ENCODE peak calls at places on chromosome 1, in eight cellular contexts. D is hepatocyte; W is CD8-positive, alpha-beta T cell; L is right lobe of liver; Y is A549; V is sigmoid colon; N is lung; B is thoracic aorta. H is an unnamed sample.

GRCh38 chr1:57232500-57232899 is 191.4 kb downstream of the DAB1 start:
- DNase-seq in N (no peak), D (no peak), L (no peak), B (no peak), V (no peak), W (no peak), Y (no peak), H (no peak)

GRCh38 chr1:165173409-165173808 is 183.1 kb downstream of the LMX1A start:
- DNase-seq in D (no peak), Y (no peak), W (no peak), L (no peak), V (no peak), N (no peak), B (no peak), H (no peak)

GRCh38 chr1:244659694-244660093 is 6.8 kb downstream of the DESI2 start:
- DNase-seq in B (no peak), V (no peak), Y (no peak), W (no peak), D (no peak), L (no peak), N (no peak), H (no peak)

GRCh38 chr1:86205741-86206140 is 49.2 kb upstream of the COL24A1 start:
- DNase-seq in Y (no peak), N (no peak), V (no peak), W (no peak), D (no peak), L (no peak), B (no peak), H (no peak)

GRCh38 chr1:166840309-166841302 is 1.3 kb downstream of the POGK start:
- DNase-seq in B (no peak), N (peak; percentile 42), Y (no peak), L (no peak), D (peak; percentile 65), V (no peak), W (no peak), H (no peak)

GRCh38 chr1:21259316-21260076 is 30.8 kb downstream of the ECE1 start:
- DNase-seq in Y (no peak), B (no peak), L (no peak), V (no peak), N (no peak), D (no peak), W (no peak), H (no peak)

GRCh38 chr1:25658791-25659431 is 42.3 kb downstream of the MAN1C1 start:
- DNase-seq in D (no peak), N (no peak), B (no peak), V (peak; percentile 92), W (no peak), Y (no peak), L (no peak), H (no peak)

GRCh38 chr1:207404849-207405525 is 49.1 kb upstream of the CR2 start:
- DNase-seq in V (no peak), W (no peak), Y (peak; percentile 68), L (no peak), B (no peak), D (peak; percentile 76), N (no peak), H (no peak)

GRCh38 chr1:60078182-60078581 is 4.6 kb upstream of the C1orf87 start:
- DNase-seq in V (no peak), W (no peak), N (no peak), L (no peak), D (no peak), B (no peak), Y (no peak), H (no peak)

GRCh38 chr1:50742523-50742922 is 217.5 kb downstream of the FAF1 start:
- DNase-seq in D (no peak), Y (no peak), L (no peak), B (no peak), N (no peak), W (no peak), V (no peak), H (no peak)

GRCh38 chr1:169118227-169118626 is 11.7 kb downstream of the ATP1B1 start:
- DNase-seq in N (no peak), Y (no peak), W (no peak), B (no peak), L (no peak), V (no peak), D (no peak), H (no peak)

GRCh38 chr1:219189021-219189824 is 15.5 kb downstream of the LYPLAL1 start:
- DNase-seq in W (no peak), N (no peak), B (no peak), V (no peak), L (no peak), Y (no peak), D (no peak), H (no peak)

GRCh38 chr1:215417122-215417521 is 150.0 kb upstream of the KCTD3 start:
- DNase-seq in L (no peak), W (no peak), D (no peak), B (no peak), V (no peak), Y (no peak), N (no peak), H (no peak)

GRCh38 chr1:116377564-116378529 is 4.8 kb downstream of the ATP1A1 start:
- DNase-seq in W (no peak), B (no peak), Y (no peak), N (peak; percentile 43), V (peak; percentile 90), L (no peak), D (peak; percentile 64), H (peak; percentile 97)

GRCh38 chr1:104945406-104945805 is 1195.7 kb downstream of the AMY1C start:
- DNase-seq in V (no peak), W (no peak), N (no peak), L (no peak), Y (no peak), D (no peak), B (no peak), H (no peak)

GRCh38 chr1:59526240-59526639 is 229.3 kb downstream of the FGGY start:
- DNase-seq in D (no peak), V (no peak), W (no peak), Y (no peak), B (no peak), L (no peak), N (no peak), H (no peak)

GRCh38 chr1:151574575-151575529 is 34.7 kb downstream of the TUFT1 start:
- DNase-seq in L (no peak), V (no peak), B (no peak), W (no peak), Y (peak; percentile 72), N (no peak), D (peak; percentile 32), H (peak; percentile 87)

GRCh38 chr1:85320371-85321131 is 44.1 kb upstream of the BCL10 start:
- DNase-seq in L (no peak), B (no peak), D (no peak), W (no peak), V (no peak), N (no peak), Y (no peak), H (peak; percentile 48)

GRCh38 chr1:234962340-234962989 is 166.2 kb downstream of the TOMM20 start:
- DNase-seq in V (peak; percentile 79), W (no peak), Y (no peak), L (no peak), N (no peak), D (peak; percentile 64), B (no peak), H (peak; percentile 75)

GRCh38 chr1:15489052-15489736 is 13.3 kb downstream of the CELA2B start:
- DNase-seq in L (no peak), N (no peak), B (no peak), D (no peak), V (no peak), W (no peak), Y (no peak), H (no peak)
- H3K4me1 ChIP-seq in L (no peaks in the 10 kb centered on the region), N (no peaks in the 10 kb centered on the region), B (no peaks in the 10 kb centered on the region), D (no peaks in the 10 kb centered on the region), V (no peaks in the 10 kb centered on the region), W (no peaks in the 10 kb centered on the region), Y (no peaks in the 10 kb centered on the region), H (no peaks in the 10 kb centered on the region)

DNA sequence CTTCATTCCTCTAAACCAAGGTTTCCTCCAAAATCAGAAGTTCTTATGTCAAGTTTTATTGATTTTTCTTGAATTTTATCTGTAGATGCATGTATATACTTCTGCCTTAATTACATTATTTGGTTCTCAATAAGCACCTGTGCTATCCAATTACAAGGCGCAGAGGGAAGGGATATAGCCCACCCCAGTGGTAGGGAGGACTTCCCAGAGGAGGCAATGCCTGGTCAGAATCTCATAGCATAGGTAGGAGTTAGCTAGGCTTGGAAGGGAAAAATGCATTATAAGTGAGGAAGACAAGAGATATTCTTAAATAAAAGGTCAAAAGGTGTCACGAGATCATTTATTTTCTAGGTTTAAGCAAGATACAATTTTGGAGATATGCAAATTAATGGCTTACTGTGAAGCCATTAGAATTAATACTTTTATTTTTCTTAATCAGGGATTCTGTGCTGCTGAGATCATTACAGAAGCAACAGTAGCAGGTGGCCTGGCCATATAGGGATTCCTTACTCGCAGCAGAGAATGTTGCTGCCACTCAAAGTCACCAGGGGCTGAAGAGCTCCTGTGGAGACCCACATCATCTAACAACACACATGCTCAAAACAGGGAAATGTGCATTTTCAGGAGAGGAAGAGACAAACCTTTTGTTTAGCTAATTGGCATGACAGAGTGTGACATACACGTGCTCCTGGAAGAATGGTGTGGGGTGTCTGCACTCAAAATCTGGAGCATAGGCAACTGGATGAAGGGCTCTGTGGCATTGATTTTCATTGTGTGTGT is 178.3 kb downstream of the ATG4C start:
- DNase-seq in V (no peak), N (no peak), L (no peak), W (no peak), D (no peak), B (no peak), Y (no peak), H (no peak)
- TF ChIP-seq CTCF in V (no peak), N (no peak), L (no peak), W (no peak), D (no peak), B (no peak), Y (no peak), H (no peak)

GRCh38 chr1:111598534-111598933 is 21.1 kb upstream of the RAP1A start:
- DNase-seq in V (no peak), Y (no peak), D (no peak), L (no peak), N (no peak), W (no peak), B (no peak), H (no peak)
- H3K4me1 ChIP-seq in V (peaks cover 65% of the 10 kb centered on the region), Y (peaks cover under 1% of the 10 kb centered on the region), D (peaks cover 7% of the 10 kb centered on the region), L (no peaks in the 10 kb centered on the region), N (peaks cover 17% of the 10 kb centered on the region), W (peaks cover 73% of the 10 kb centered on the region), B (peaks cover 8% of the 10 kb centered on the region), H (peaks cover 21% of the 10 kb centered on the region)

DNA sequence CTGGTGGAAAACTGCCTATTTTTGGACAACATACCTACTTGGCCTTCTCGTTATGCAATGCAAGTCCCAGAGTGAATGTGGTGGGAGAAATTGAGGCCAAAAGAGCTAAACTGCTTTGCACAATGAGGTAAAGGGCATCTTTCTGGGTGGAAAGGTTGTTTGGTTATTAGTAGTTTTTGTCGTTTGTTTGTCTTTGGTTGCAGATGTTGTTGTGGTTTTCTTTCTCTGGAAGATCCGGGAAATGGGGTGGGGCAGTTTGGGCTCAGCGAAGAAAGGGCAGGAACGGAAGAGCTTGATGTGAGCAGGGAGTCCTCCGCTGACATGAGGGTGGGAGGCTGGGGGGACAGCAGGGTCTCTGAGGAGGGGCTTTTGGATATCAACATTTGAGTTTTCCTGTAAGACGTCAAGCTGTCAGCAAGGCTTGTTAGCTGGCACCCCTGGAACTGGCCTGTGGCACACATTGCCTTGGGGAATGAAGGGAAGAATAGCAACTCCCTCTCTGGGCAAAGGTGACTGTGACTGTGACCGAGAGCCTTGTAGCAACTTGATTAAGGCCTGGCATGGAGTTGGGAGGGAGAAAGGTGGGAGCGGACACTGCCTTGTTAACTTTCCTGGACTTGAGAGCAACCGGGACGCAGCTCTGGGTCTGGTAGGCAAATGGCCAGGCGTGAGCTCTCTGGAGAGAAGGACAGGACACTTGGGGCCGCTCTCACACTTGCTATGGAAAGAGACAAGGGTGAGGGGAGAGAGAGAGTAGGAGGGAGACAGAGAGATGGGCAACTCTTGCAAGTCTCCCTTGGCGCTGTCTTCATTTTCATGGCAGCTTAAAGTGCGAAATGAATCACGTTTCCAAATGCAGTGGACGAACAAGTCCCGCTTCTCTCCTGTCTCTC is 15.4 kb upstream of the OPRD1 start:
- DNase-seq in N (no peak), V (no peak), B (no peak), W (no peak), L (no peak), Y (no peak), D (no peak), H (no peak)
- TF ChIP-seq CTCF in N (no peak), V (no peak), B (no peak), W (no peak), L (no peak), Y (no peak), D (no peak), H (no peak)

H was measured in PC-9.